ENCODE peak calls at places on chromosomes 1 and 21, in four cellular contexts. Z is activated naive CD4-positive, alpha-beta T cell; E is fibroblast of the conjunctiva; K is IMR-90. U is an unnamed sample.

GRCh38 chr1:3746389-3746783 is 5.9 kb upstream of the CCDC27 start:
- DNase-seq in Z (no peak), E (no peak), K (no peak), U (no peak)

GRCh38 chr1:48080343-48081255 is 83.4 kb upstream of the TRABD2B start:
- DNase-seq in Z (no peak), E (no peak), K (no peak), U (no peak)

GRCh38 chr1:18486195-18486594 is 5.5 kb downstream of the KLHDC7A start:
- DNase-seq in Z (no peak), E (no peak), K (no peak), U (no peak)

GRCh38 chr1:56590520-56591011 is 11.2 kb upstream of the PLPP3 start:
- DNase-seq in Z (no peak), E (no peak), K (no peak), U (no peak)

GRCh38 chr1:3541930-3542329 is 69.4 kb downstream of the MEGF6 start:
- DNase-seq in Z (no peak), E (no peak), K (no peak), U (no peak)

GRCh38 chr1:10032287-10032589 is 520 bp upstream of the UBE4B start:
- DNase-seq in Z (no peak), E (no peak), K (no peak), U (no peak)

GRCh38 chr1:71490432-71490831 is 409.6 kb upstream of the ZRANB2 start:
- DNase-seq in Z (no peak), E (no peak), K (peak; percentile 63), U (no peak)

GRCh38 chr1:245016700-245017099 is 138.1 kb upstream of the KIF26B start:
- DNase-seq in Z (no peak), E (no peak), K (no peak), U (no peak)

GRCh38 chr1:150176593-150176992 is 26.9 kb downstream of the PLEKHO1 start:
- DNase-seq in Z (no peak), E (peak; percentile 51), K (no peak), U (no peak)

GRCh38 chr1:2384941-2385481 is 6.3 kb downstream of the MORN1 start:
- DNase-seq in Z (no peak), E (no peak), K (no peak), U (no peak)

GRCh38 chr21:16420086-16420724 is 690.4 kb downstream of the USP25 start:
- DNase-seq in Z (no peak), E (peak; percentile 60), K (peak; percentile 18), U (peak; percentile 51)

GRCh38 chr1:62209931-62210595 is 15.4 kb downstream of the L1TD1 start:
- DNase-seq in Z (no peak), E (no peak), K (no peak), U (no peak)

GRCh38 chr1:247110627-247111258 is 6.6 kb upstream of the ZNF669 start:
- DNase-seq in Z (no peak), E (no peak), K (peak; percentile 6), U (no peak)

GRCh38 chr1:16618719-16619118 is 5.4 kb upstream of the NBPF1 start:
- DNase-seq in Z (no peak), E (no peak), K (no peak), U (peak; percentile 18)

GRCh38 chr1:57591854-57592253 is 168.0 kb upstream of the DAB1 start:
- DNase-seq in Z (no peak), E (no peak), K (no peak), U (no peak)

GRCh38 chr1:160570847-160571246 is 8.4 kb downstream of the CD84 start:
- DNase-seq in Z (no peak), E (no peak), K (no peak), U (no peak)